ENCODE peak calls at places on chromosomes 3 and 15, in four cellular contexts. J, G, I and C are unnamed samples.

GRCh38 chr3:189573004-189573403 is 58.2 kb upstream of the TP63 start:
- DNase-seq in J (peak), G (no peak), I (peak), C (no peak)

GRCh38 chr3:105315157-105315556 is 51.6 kb upstream of the ALCAM start:
- DNase-seq in J (no peak), G (no peak), I (no peak), C (no peak)

GRCh38 chr15:76996526-76997401 is 1.8 kb downstream of the PSTPIP1 start:
- DNase-seq in J (no peak), G (no peak), I (peak), C (no peak)

GRCh38 chr3:173275740-173276139 is 121.8 kb upstream of the NLGN1 start:
- DNase-seq in J (peak), G (no peak), I (no peak), C (no peak)

GRCh38 chr3:151660890-151661289 is 72.8 kb upstream of the AADACL2 start:
- DNase-seq in J (no peak), G (no peak), I (no peak), C (no peak)

GRCh38 chr15:87817553-87817952 is 439.0 kb downstream of the NTRK3 start:
- DNase-seq in J (no peak), G (no peak), I (peak), C (no peak)

GRCh38 chr15:41796457-41796856 is 22.2 kb downstream of the MAPKBP1 start:
- DNase-seq in J (no peak), G (no peak), I (peak), C (no peak)

GRCh38 chr3:186079925-186080324 is 29.0 kb downstream of the ETV5 start:
- DNase-seq in J (no peak), G (no peak), I (no peak), C (peak)

GRCh38 chr3:138949002-138949418 is 2.0 kb downstream of the FOXL2NB start:
- DNase-seq in J (no peak), G (no peak), I (no peak), C (no peak)

GRCh38 chr3:190318666-190319065 is 3.6 kb downstream of the CLDN1 start:
- DNase-seq in J (no peak), G (no peak), I (no peak), C (no peak)

GRCh38 chr3:29176501-29176900 is 104.4 kb upstream of the RBMS3 start:
- DNase-seq in J (no peak), G (peak), I (no peak), C (no peak)

GRCh38 chr3:96966181-96966929 is 152.0 kb downstream of the EPHA6 start:
- DNase-seq in J (no peak), G (no peak), I (no peak), C (no peak)

GRCh38 chr15:72276326-72276700 is 4.0 kb upstream of the PARP6 start:
- DNase-seq in J (no peak), G (no peak), I (peak), C (no peak)

GRCh38 chr15:74391604-74392401 is 24.4 kb upstream of the CYP11A1 start:
- DNase-seq in J (no peak), G (no peak), I (no peak), C (no peak)